ENCODE peak calls at places on chromosomes 12 and 14, in seven cellular contexts. F is right atrium auricular region; K is psoas muscle; S is effector memory CD4-positive, alpha-beta T cell; M is fibroblast of the aortic adventitia; U is upper lobe of right lung; B is foreskin fibroblast. Y is an unnamed sample.

GRCh38 chr12:40054554-40055226 is 51.2 kb downstream of the SLC2A13 start:
- DNase-seq in U (no peak), M (peak; percentile 86), K (no peak), B (peak; percentile 74), F (peak; percentile 75), S (no peak), Y (peak; percentile 6)

GRCh38 chr12:130932061-130932650 is 21.6 kb upstream of the ADGRD1 start:
- DNase-seq in K (no peak), S (no peak), M (peak; percentile 13), B (no peak), U (no peak), F (peak; percentile 57), Y (peak; percentile 87)

GRCh38 chr14:104317500-104317805 is 179.1 kb downstream of the KIF26A start:
- DNase-seq in M (no peak), B (no peak), F (no peak), K (peak; percentile 34), U (no peak), S (no peak), Y (no peak)

GRCh38 chr14:61528591-61529021 is 166.7 kb upstream of the HIF1A start:
- DNase-seq in S (no peak), K (no peak), B (peak; percentile 91), M (peak; percentile 78), U (no peak), F (no peak), Y (no peak)

GRCh38 chr14:22384167-22384549 is 204.9 kb downstream of the DAD1 start:
- DNase-seq in M (no peak), F (no peak), B (no peak), S (no peak), U (no peak), K (no peak), Y (no peak)

GRCh38 chr12:50166776-50167025 is 468 bp downstream of the CERS5 start:
- DNase-seq in M (no peak), B (no peak), U (no peak), F (peak; percentile 60), K (no peak), S (peak; percentile 11), Y (no peak)

GRCh38 chr14:78345346-78345745 is 175.2 kb downstream of the NRXN3 start:
- DNase-seq in F (no peak), B (no peak), M (no peak), U (no peak), S (no peak), K (no peak), Y (no peak)

GRCh38 chr12:32217354-32218310 is 111.0 kb downstream of the BICD1 start:
- DNase-seq in U (peak; percentile 68), S (no peak), K (no peak), B (peak; percentile 93), M (peak; percentile 72), F (no peak), Y (peak; percentile 45)

GRCh38 chr12:48061943-48062719 is 43.7 kb downstream of the SENP1 start:
- DNase-seq in K (no peak), M (no peak), S (no peak), F (no peak), B (no peak), U (no peak), Y (no peak)

GRCh38 chr14:81252278-81252677 is 31.5 kb upstream of the GTF2A1 start:
- DNase-seq in B (no peak), S (no peak), M (no peak), F (no peak), U (no peak), K (no peak), Y (no peak)

GRCh38 chr12:85733441-85733840 is 102.8 kb downstream of the RASSF9 start:
- DNase-seq in K (no peak), S (no peak), B (peak; percentile 66), M (peak; percentile 53), F (no peak), U (no peak), Y (no peak)

DNA sequence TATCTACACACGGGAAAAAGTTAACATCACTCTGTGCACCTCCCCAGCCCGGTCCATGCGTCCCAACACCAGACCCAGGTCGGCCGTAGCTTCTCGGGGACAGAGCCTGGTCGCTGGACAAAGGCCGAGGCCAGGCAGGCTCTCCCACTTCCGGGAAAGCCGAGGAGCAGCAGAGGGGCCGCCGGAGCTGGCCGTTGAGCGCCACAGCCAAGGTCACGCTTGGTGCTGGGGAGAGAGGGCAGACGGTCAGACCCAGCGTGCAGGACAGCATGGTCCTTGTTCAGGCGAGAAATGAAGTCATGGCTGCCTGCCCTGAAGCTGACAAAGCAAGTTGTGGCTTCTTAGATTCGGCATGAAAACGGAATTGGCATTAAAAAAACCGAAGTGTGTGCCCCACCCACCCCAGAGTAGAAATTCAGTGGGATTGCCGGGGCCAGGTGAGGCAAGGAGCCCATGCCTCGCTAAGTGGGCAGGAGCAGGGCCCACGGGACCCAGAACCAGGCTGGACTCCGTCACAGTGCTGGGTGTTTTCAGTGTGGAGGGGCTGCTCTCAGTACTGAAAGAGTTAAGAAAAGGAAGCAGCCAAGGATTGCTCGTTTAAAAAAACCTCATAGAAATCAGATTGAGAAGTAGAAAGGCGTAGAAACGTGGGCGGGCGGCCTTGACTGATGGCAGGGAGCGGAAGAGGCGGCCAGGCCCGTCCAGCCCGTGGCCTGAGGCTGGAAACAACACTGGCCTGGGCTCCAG is 4.3 kb downstream of the ARL6IP4 start:
- DNase-seq in B (no peak), K (peak; percentile 72), U (no peak), S (no peak), M (peak; percentile 22), F (peak; percentile 61), Y (no peak)
- H3K4me3 ChIP-seq in B (no peak overlapping the region), K (peak overlapping the region; percentile 7), U (no peak overlapping the region), S (no peak overlapping the region), M (no peak overlapping the region), F (no peak overlapping the region), Y (no peak overlapping the region)

GRCh38 chr12:29752121-29752520 is 31.6 kb downstream of the TMTC1 start:
- DNase-seq in K (no peak), U (no peak), B (peak; percentile 45), S (no peak), M (no peak), F (no peak), Y (no peak)
- H3K4me3 ChIP-seq in K (no peak overlapping the region), U (no peak overlapping the region), B (no peak overlapping the region), S (no peak overlapping the region), M (no peak overlapping the region), F (no peak overlapping the region), Y (no peak overlapping the region)

GRCh38 chr12:119594399-119594730 is 791 bp downstream of the TMEM233 start:
- DNase-seq in S (no peak), K (peak; percentile 63), F (no peak), B (no peak), U (no peak), M (peak; percentile 35), Y (no peak)

GRCh38 chr12:119592232-119592631 is 1.3 kb upstream of the TMEM233 start:
- DNase-seq in F (no peak), M (peak; percentile 64), K (no peak), S (no peak), U (no peak), B (peak; percentile 28), Y (no peak)

GRCh38 chr12:119594772-119595445 is 1.3 kb downstream of the TMEM233 start:
- DNase-seq in S (no peak), K (peak; percentile 95), B (no peak), M (peak; percentile 40), U (peak; percentile 67), F (no peak), Y (no peak)

GRCh38 chr12:119589634-119590033 is 3.9 kb upstream of the TMEM233 start:
- DNase-seq in K (no peak), S (no peak), B (no peak), F (no peak), U (no peak), M (peak; percentile 9), Y (no peak)

DNA sequence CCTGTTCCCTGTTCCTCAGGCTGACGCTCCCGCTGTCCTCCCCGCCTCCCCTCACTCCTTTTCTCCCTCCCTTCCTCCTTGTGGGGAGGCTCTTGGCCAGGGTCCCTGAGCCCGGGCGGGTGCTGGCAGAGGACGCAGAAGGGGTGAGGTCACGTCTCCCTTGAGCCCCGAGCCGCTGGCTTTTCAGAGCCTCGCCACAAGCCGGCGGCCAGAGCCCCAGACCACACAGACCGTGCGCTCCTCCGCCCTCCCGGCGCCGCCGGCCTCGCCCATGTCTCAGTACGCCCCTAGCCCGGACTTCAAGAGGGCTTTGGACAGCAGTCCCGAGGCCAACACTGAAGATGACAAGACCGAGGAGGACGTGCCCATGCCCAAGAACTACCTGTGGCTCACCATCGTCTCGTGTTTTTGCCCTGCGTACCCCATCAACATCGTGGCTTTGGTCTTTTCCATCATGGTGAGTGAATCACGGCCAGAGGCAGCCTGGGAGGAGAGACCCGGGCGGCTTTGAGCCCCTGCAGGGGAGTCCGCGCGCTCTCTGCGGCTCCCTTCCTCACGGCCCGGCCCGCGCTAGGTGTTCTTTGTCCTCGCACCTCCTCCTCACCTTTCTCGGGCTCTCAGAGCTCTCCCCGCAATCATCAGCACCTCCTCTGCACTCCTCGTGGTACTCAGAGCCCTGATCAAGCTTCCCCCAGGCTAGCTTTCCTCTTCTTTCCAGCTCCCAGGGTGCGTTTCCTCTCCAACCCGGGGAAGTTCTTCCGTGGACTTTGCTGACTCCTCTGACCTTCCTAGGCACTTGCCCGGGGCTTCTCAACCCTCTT is at the start of gene TMEM233:
- DNase-seq in B (no peak), S (no peak), M (peak; percentile 36), K (peak; percentile 94), F (no peak), U (no peak), Y (no peak)
- H3K4me3 ChIP-seq in B (no peak within 1 kb of the TSS), S (no peak within 1 kb of the TSS), M (peak within 1 kb of the TSS; percentile 70), K (peak within 1 kb of the TSS; percentile 85), F (peak within 1 kb of the TSS; percentile 36), U (peak within 1 kb of the TSS; percentile 51), Y (no peak within 1 kb of the TSS)

DNA sequence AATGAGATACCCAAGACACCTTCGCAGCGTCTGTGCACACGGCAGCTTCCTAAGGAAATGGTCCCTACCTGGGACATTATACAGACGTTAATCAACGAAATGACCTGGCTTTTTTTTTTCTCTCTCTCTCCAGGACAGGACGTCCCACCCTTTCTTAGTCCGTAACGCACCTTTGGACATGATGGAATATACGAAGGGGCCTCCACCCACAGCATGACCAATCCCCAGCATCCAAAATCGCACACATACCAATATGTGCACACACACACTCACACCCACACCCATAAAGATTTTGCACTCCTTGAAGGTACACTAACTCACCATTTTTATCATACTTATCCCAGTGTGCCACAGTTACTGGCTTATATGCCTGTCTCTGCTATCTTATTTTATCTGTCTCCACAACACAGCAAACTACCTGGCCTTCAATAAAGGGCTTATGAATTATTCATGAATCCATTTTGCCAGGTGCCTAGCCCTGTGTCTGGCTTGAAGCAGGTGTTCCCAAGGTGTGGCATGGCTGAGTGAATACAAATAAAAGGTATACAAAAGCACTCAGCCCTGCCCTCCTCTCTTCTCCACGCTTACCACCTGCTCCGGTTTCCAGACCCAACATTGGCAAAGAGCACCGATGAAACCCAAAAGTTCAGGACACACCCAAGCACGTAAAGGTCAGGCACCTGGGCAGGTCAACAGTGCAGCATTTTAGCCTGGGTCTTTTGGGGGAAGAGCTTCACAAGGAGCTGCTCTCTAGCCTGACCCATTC is 2.2 kb downstream of the SCNN1A start:
- DNase-seq in M (no peak), U (no peak), S (no peak), B (no peak), K (no peak), F (no peak), Y (no peak)
- H3K4me3 ChIP-seq in M (no peak overlapping the region), U (peak overlapping the region; percentile 52), S (no peak overlapping the region), B (no peak overlapping the region), K (no peak overlapping the region), F (no peak overlapping the region), Y (no peak overlapping the region)

DNA sequence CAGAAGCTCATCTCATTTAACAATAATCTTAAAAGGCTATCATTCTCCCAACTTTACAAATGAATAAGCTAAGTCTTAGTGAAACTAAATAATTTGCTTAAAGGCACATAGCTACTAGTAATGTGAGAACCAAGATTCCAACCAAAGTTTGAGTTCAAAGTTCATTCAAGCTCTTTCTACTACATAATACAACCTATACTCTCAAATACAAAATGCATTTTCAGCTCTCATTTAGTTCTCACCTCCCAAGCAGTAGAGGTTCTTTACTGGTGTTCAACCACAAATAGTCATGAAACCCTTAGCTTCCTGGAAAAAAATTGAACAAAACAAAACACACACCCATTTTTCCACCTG is 43.5 kb downstream of the DDHD1 start:
- DNase-seq in B (no peak), U (no peak), S (no peak), K (no peak), F (no peak), M (no peak), Y (no peak)
- H3K4me3 ChIP-seq in B (no peak overlapping the region), U (no peak overlapping the region), S (peak overlapping the region; percentile 55), K (no peak overlapping the region), F (no peak overlapping the region), M (no peak overlapping the region), Y (no peak overlapping the region)

Y was measured in BJ.